ENCODE peak calls at places on chromosomes 2 and 18, in eight cellular contexts. S is naive thymus-derived CD8-positive, alpha-beta T cell; W is A549; J is germinal center; Z is lung; L is T-helper 9 cell; R is mesothelial cell of epicardium; Q is NCI-H748 treated with DMSO at 0.1 percent for 48 hours. Y is an unnamed sample.

GRCh38 chr2:209523778-209524362 is 100.0 kb downstream of the MAP2 start:
- DNase-seq in W (no peak), J (peak), L (no peak), Q (no peak), R (no peak), S (no peak), Z (no peak), Y (no peak)

GRCh38 chr2:161010503-161010902 is 149.7 kb upstream of the TANK start:
- DNase-seq in Q (no peak), S (no peak), L (no peak), J (no peak), R (no peak), W (no peak), Z (no peak), Y (no peak)

GRCh38 chr2:221095381-221095780 is 476.7 kb downstream of the EPHA4 start:
- DNase-seq in W (no peak), L (no peak), S (no peak), Z (no peak), Q (peak), J (no peak), R (no peak), Y (no peak)

GRCh38 chr18:13003466-13003896 is 12.3 kb downstream of the CEP192 start:
- DNase-seq in R (no peak), Z (no peak), W (peak), Q (no peak), J (peak), L (no peak), S (no peak), Y (no peak)

GRCh38 chr18:3816601-3817363 is 366.8 kb downstream of the TGIF1 start:
- DNase-seq in Q (no peak), L (no peak), Z (peak), R (no peak), W (peak), S (no peak), J (no peak), Y (no peak)

GRCh38 chr2:178188466-178188865 is 5.8 kb upstream of the OSBPL6 start:
- DNase-seq in Z (no peak), L (no peak), S (no peak), W (peak), R (no peak), Q (no peak), J (no peak), Y (no peak)

GRCh38 chr2:170713280-170714155 is 1.6 kb upstream of the SP5 start:
- DNase-seq in R (peak), Q (no peak), Z (no peak), S (peak), W (no peak), J (no peak), L (no peak), Y (no peak)

GRCh38 chr18:48814490-48815181 is 136.1 kb downstream of the SMAD7 start:
- DNase-seq in R (peak), W (no peak), S (no peak), Z (no peak), L (no peak), Q (no peak), J (no peak), Y (no peak)

GRCh38 chr2:101815739-101816391 is 118.4 kb downstream of the MAP4K4 start:
- DNase-seq in S (no peak), J (no peak), W (no peak), Z (no peak), R (no peak), Q (no peak), L (no peak), Y (no peak)

GRCh38 chr2:222753251-222753824 is 81.9 kb downstream of the MOGAT1 start:
- DNase-seq in L (no peak), R (no peak), W (no peak), J (no peak), S (no peak), Z (no peak), Q (peak), Y (peak)

GRCh38 chr2:172830482-172830881 is 94.8 kb downstream of the RAPGEF4 start:
- DNase-seq in J (no peak), W (no peak), L (no peak), Z (no peak), Q (no peak), R (no peak), S (no peak), Y (no peak)

GRCh38 chr2:152098798-152099654 is at the start of gene CACNB4:
- DNase-seq in S (no peak), R (no peak), Z (no peak), L (no peak), W (peak), J (peak), Q (peak), Y (peak)

GRCh38 chr2:174243812-174244211 is 4.5 kb downstream of the OLA1 start:
- DNase-seq in R (no peak), L (no peak), Q (no peak), J (no peak), Z (no peak), S (no peak), W (no peak), Y (no peak)

GRCh38 chr2:150688016-150688415 is 200.5 kb upstream of the RND3 start:
- DNase-seq in R (no peak), Z (no peak), J (no peak), L (no peak), S (no peak), Q (no peak), W (no peak), Y (no peak)

GRCh38 chr2:66547887-66548286 is 113.0 kb downstream of the MEIS1 start:
- DNase-seq in Q (peak), L (no peak), S (no peak), Z (no peak), W (no peak), J (no peak), R (no peak), Y (no peak)

GRCh38 chr2:241223211-241224067 is 35.0 kb downstream of the ANO7 start:
- DNase-seq in R (no peak), Z (no peak), Q (no peak), S (no peak), L (no peak), J (no peak), W (no peak), Y (peak)

GRCh38 chr2:202019689-202020450 is 13.8 kb upstream of the FZD7 start:
- DNase-seq in S (no peak), Q (no peak), J (no peak), Z (no peak), R (no peak), L (no peak), W (no peak), Y (peak)

GRCh38 chr2:47058061-47058931 is 96.8 kb downstream of the STPG4 start:
- DNase-seq in J (no peak), L (no peak), Z (no peak), W (no peak), S (no peak), R (no peak), Q (no peak), Y (peak)

GRCh38 chr2:218278531-218279360 is 8.4 kb downstream of the PNKD start:
- DNase-seq in W (no peak), L (no peak), Z (no peak), J (no peak), R (no peak), S (no peak), Q (no peak), Y (no peak)

GRCh38 chr2:175630319-175631246 is 371.5 kb downstream of the LNPK start:
- DNase-seq in Z (no peak), S (no peak), R (no peak), J (no peak), Q (peak), L (no peak), W (no peak), Y (no peak)

GRCh38 chr18:37179384-37179783 is 350.5 kb downstream of the KIAA1328 start:
- DNase-seq in W (no peak), J (no peak), Q (peak), S (no peak), R (no peak), L (no peak), Z (no peak), Y (no peak)

GRCh38 chr2:237244976-237245646 is 159.4 kb downstream of the COPS8 start:
- DNase-seq in J (no peak), R (no peak), L (no peak), S (no peak), Z (no peak), Q (no peak), W (no peak), Y (no peak)

GRCh38 chr2:131153529-131153928 is 48.4 kb downstream of the PLEKHB2 start:
- DNase-seq in S (no peak), Q (no peak), R (no peak), L (no peak), J (no peak), Z (no peak), W (no peak), Y (no peak)

GRCh38 chr18:9876523-9876866 is 9.3 kb upstream of the TXNDC2 start:
- DNase-seq in Q (no peak), W (no peak), L (no peak), R (no peak), S (no peak), J (no peak), Z (no peak), Y (no peak)

GRCh38 chr2:134408791-134409190 is 154.9 kb downstream of the MGAT5 start:
- DNase-seq in L (no peak), J (no peak), S (no peak), R (no peak), Z (no peak), Q (no peak), W (no peak), Y (no peak)

GRCh38 chr2:124027182-124027581 is 2.1 kb downstream of the CNTNAP5 start:
- DNase-seq in Z (no peak), L (no peak), S (no peak), W (peak), R (no peak), Q (peak), J (no peak), Y (no peak)

GRCh38 chr2:70906022-70906421 is 29.7 kb upstream of the ATP6V1B1 start:
- DNase-seq in R (no peak), Z (no peak), L (no peak), Q (no peak), W (no peak), S (no peak), J (no peak), Y (no peak)

GRCh38 chr18:47175895-47176575 is at the start of gene IER3IP1:
- DNase-seq in L (peak), J (peak), S (peak), Q (peak), Z (peak), W (peak), R (peak), Y (peak)

GRCh38 chr2:169933124-169933711 is 106.0 kb downstream of the UBR3 start:
- DNase-seq in S (no peak), L (no peak), Q (peak), W (peak), J (peak), R (no peak), Z (no peak), Y (no peak)

GRCh38 chr18:12904012-12904516 is 20.0 kb upstream of the PTPN2 start:
- DNase-seq in L (no peak), Q (no peak), S (no peak), Z (peak), R (no peak), J (no peak), W (no peak), Y (peak)

GRCh38 chr2:227687189-227687588 is 20.6 kb downstream of the SCYGR5 start:
- DNase-seq in R (no peak), L (no peak), S (no peak), W (no peak), Z (no peak), J (no peak), Q (no peak), Y (no peak)

GRCh38 chr18:79569720-79570119 is 109.9 kb upstream of the CTDP1 start:
- DNase-seq in J (no peak), S (no peak), L (no peak), Q (no peak), W (no peak), R (peak), Z (no peak), Y (peak)

GRCh38 chr2:190800528-190800927 is 80.1 kb upstream of the GLS start:
- DNase-seq in J (no peak), Q (no peak), S (no peak), L (no peak), Z (no peak), R (no peak), W (no peak), Y (no peak)

GRCh38 chr2:236585966-236586365 is 16.3 kb downstream of the ACKR3 start:
- DNase-seq in R (no peak), Z (no peak), S (no peak), L (no peak), J (no peak), Q (no peak), W (no peak), Y (no peak)

GRCh38 chr2:10412380-10412779 is 35.7 kb downstream of the ODC1 start:
- DNase-seq in Q (no peak), S (no peak), R (no peak), W (peak), Z (no peak), L (no peak), J (peak), Y (no peak)

GRCh38 chr18:48942554-48943261 is 8.1 kb downstream of the SMAD7 start:
- DNase-seq in L (no peak), Q (no peak), W (peak), Z (peak), S (no peak), J (no peak), R (no peak), Y (no peak)

GRCh38 chr2:40415391-40415790 is 36.5 kb downstream of the SLC8A1 start:
- DNase-seq in Q (no peak), W (no peak), Z (no peak), J (no peak), S (no peak), R (no peak), L (no peak), Y (no peak)